ENCODE peak calls at places on chromosome 5, in six cellular contexts. M is dorsolateral prefrontal cortex, H is astrocyte of the spinal cord, E is heart left ventricle, P is GM23338, O is PC-3. Z is an unnamed sample.

GRCh38 chr5:91219141-91219802 is 163.8 kb downstream of the ARRDC3 start:
- DNase-seq in O (peak), P (peak), M (no peak), E (no peak), H (peak), Z (peak)

GRCh38 chr5:133841831-133842750 is 126.3 kb downstream of the C5orf15 start:
- DNase-seq in E (no peak), H (no peak), P (no peak), M (no peak), O (no peak), Z (no peak)

GRCh38 chr5:158541535-158541934 is 558.2 kb downstream of the EBF1 start:
- DNase-seq in P (no peak), E (no peak), O (no peak), M (no peak), H (no peak), Z (no peak)

GRCh38 chr5:177169271-177169670 is 35.7 kb downstream of the NSD1 start:
- DNase-seq in M (no peak), O (no peak), P (no peak), H (no peak), E (no peak), Z (no peak)

GRCh38 chr5:55850839-55851674 is at the start of gene IL31RA:
- DNase-seq in O (peak), H (peak), P (no peak), M (no peak), E (no peak), Z (peak)

GRCh38 chr5:11803436-11803835 is 100.8 kb downstream of the CTNND2 start:
- DNase-seq in E (no peak), M (no peak), H (no peak), P (no peak), O (peak), Z (no peak)

GRCh38 chr5:170216262-170216864 is 16.4 kb upstream of the C5orf58 start:
- DNase-seq in O (peak), E (no peak), P (peak), M (no peak), H (peak), Z (peak)

GRCh38 chr5:154723740-154724505 is 31.3 kb upstream of the LARP1 start:
- DNase-seq in H (peak), E (no peak), P (no peak), O (no peak), M (no peak), Z (peak)

GRCh38 chr5:72366324-72366976 is 46.3 kb downstream of the PTCD2 start:
- DNase-seq in P (peak), H (peak), O (peak), M (peak), E (peak), Z (peak)

GRCh38 chr5:136031713-136032112 is 2.9 kb downstream of the TGFBI start:
- DNase-seq in O (no peak), H (no peak), E (no peak), P (no peak), M (no peak), Z (no peak)

GRCh38 chr5:39176740-39177628 is 42.4 kb downstream of the FYB1 start:
- DNase-seq in E (no peak), M (no peak), P (no peak), O (no peak), H (no peak), Z (no peak)

GRCh38 chr5:173201636-173202265 is 33.3 kb downstream of the NKX2-5 start:
- DNase-seq in E (no peak), P (no peak), M (no peak), O (peak), H (peak), Z (peak)

GRCh38 chr5:71925608-71926091 is 181.6 kb upstream of the MAP1B start:
- DNase-seq in P (no peak), M (no peak), E (peak), O (no peak), H (peak), Z (peak)

GRCh38 chr5:157571357-157571827 is 4.2 kb downstream of the ADAM19 start:
- DNase-seq in M (peak), H (peak), P (peak), O (no peak), E (no peak), Z (peak)

GRCh38 chr5:172795401-172795977 is 24.5 kb upstream of the DUSP1 start:
- DNase-seq in P (peak), H (peak), M (no peak), E (peak), O (no peak), Z (peak)

GRCh38 chr5:179780343-179780742 is 13.4 kb upstream of the LTC4S start:
- DNase-seq in O (no peak), P (no peak), H (no peak), E (no peak), M (no peak), Z (peak)

GRCh38 chr5:54234304-54234938 is 76.0 kb downstream of the ARL15 start:
- DNase-seq in P (peak), H (peak), O (peak), M (no peak), E (no peak), Z (peak)

GRCh38 chr5:15170173-15170572 is 298.6 kb upstream of the ANKH start:
- DNase-seq in H (no peak), O (no peak), M (no peak), P (no peak), E (no peak), Z (no peak)

GRCh38 chr5:180467028-180467427 is 27.2 kb upstream of the CNOT6 start:
- DNase-seq in P (no peak), M (no peak), H (no peak), O (peak), E (no peak), Z (peak)

GRCh38 chr5:180119031-180119885 is 47.7 kb upstream of the RNF130 start:
- DNase-seq in O (no peak), M (no peak), E (peak), P (no peak), H (no peak), Z (no peak)

GRCh38 chr5:132751444-132751843 is 4.2 kb downstream of the CCNI2 start:
- DNase-seq in P (no peak), O (no peak), E (no peak), H (peak), M (no peak), Z (peak)

GRCh38 chr5:123875444-123876264 is 363.7 kb downstream of the CSNK1G3 start:
- DNase-seq in O (no peak), M (peak), P (peak), E (peak), H (peak), Z (no peak)

GRCh38 chr5:95842955-95843544 is 20.5 kb upstream of the GLRX start:
- DNase-seq in E (peak), H (peak), O (peak), M (no peak), P (peak), Z (peak)
- TF ChIP-seq CTCF in E (peak), H (peak), O (peak), M (no peak), P (peak), Z (peak)

DNA sequence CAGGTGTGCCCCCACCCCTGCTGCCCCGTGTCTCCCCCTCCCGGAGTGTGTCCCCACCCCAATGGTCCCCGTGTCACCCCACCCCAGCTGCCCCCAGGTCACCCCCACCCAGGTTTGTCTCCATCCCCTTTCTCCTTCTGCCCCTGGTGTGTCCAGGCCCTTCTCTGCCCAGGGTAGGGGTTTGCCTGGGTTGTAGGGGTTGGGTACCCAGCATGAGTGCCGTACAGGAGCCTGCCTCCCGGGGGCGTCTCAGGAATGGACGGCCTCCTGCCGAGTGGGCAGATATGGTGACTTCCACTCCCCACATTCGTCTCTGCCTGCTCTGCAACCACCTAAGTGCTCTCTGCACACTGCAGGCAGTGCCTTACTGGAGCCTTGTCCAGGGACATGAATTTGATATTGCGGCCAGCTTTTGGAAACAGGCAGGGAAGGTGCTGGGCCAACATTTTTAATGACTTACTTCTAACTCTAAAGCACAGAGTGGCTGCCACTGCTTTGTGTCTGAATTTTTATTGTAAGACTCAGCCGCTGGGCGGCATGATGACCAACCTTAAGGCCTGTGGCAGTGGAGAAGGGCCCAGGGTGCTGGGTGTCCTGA is 6.7 kb downstream of the LRRC14B start:
- DNase-seq in M (no peak), H (no peak), E (no peak), O (no peak), P (no peak), Z (no peak)
- H3K4me3 ChIP-seq in M (no peak), H (no peak), E (no peak), O (no peak), P (no peak), Z (no peak)

GRCh38 chr5:35430381-35431162 is 187.1 kb upstream of the SPEF2 start:
- DNase-seq in E (no peak), H (no peak), M (no peak), P (peak), O (peak), Z (no peak)

GRCh38 chr5:35438786-35439185 is 178.9 kb upstream of the SPEF2 start:
- DNase-seq in O (no peak), E (no peak), M (no peak), P (no peak), H (peak), Z (peak)

GRCh38 chr5:35438288-35438687 is 179.4 kb upstream of the SPEF2 start:
- DNase-seq in E (no peak), H (peak), M (no peak), O (no peak), P (no peak), Z (no peak)

GRCh38 chr5:35440409-35440808 is 177.3 kb upstream of the SPEF2 start:
- DNase-seq in O (no peak), P (no peak), E (no peak), H (no peak), M (no peak), Z (no peak)

GRCh38 chr5:35436441-35437057 is 181.1 kb upstream of the SPEF2 start:
- DNase-seq in H (peak), E (no peak), P (peak), M (no peak), O (peak), Z (peak)
- TF ChIP-seq CTCF in H (peak), E (no peak), P (peak), M (peak), O (peak), Z (peak)

DNA sequence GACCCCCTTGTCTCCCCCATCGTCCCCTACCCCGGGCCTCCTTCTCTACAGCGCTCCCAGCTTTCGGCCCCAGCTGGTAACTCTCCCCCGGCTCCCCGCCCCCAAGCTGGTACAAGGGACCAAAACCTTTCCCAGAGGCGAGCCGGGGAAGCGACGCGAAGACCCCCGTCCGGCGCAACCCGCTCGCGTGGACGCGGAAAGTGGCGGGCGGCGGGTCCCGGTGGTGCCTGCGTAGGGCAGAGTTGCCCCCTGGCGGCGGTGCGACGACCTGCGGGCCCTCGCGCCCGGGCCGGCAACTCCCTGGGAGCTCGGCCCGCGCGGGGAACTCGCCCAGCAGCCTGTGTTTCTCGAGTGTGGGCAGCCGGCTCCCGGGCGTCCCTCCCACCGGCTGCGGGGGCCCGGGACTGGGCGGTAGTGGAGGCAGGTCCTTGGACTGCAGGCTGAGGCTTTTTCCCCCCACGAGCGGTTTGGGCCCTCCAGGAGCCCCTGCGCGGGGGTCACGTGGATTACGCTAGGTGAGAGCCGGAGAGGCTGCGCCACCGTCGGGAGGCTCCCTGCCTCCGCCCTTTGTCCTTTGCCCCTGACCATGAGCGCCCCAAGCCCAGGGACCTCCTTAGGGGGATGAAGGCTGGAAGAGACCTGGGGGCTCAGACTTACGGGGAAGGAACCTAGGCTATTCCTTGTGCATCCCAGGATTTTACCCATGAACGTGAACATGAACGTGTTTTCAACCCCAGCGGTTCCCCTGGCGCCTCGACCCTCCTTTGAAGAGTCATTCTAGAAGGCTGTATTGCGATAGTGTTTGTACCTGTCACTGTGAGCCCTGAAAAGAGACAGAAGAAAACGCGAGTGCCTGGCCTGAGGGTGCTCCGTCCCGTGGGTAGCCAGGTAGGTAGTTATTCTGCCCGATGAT is 2.9 kb upstream of the FOXD1 start:
- DNase-seq in P (peak), O (peak), M (no peak), E (peak), H (peak), Z (peak)
- H3K4me3 ChIP-seq in P (peak), O (peak), M (peak), E (no peak), H (peak), Z (peak)

DNA sequence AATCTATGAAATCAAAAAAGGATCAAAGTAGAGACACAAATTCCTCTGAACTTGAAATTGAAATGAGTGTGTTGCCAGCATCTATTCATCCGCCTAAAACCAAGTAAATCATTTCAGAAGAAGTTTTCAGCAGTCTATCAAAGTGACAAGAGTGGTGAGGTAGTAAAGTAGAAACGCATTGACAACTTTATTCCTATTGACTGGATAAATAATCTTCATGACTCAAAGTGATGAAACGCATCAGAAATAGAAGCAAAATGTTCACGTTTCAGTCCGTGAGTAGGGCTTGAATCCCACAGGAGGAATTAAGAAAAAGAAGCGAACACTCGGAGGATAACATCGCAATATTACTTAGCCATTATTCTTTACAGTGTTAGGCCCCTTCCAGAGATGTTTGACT is 314.5 kb downstream of the PLK2 start:
- DNase-seq in E (no peak), H (no peak), O (no peak), M (no peak), P (no peak), Z (no peak)
- TF ChIP-seq CTCF in E (no peak), H (no peak), O (no peak), M (no peak), P (no peak), Z (no peak)

DNA sequence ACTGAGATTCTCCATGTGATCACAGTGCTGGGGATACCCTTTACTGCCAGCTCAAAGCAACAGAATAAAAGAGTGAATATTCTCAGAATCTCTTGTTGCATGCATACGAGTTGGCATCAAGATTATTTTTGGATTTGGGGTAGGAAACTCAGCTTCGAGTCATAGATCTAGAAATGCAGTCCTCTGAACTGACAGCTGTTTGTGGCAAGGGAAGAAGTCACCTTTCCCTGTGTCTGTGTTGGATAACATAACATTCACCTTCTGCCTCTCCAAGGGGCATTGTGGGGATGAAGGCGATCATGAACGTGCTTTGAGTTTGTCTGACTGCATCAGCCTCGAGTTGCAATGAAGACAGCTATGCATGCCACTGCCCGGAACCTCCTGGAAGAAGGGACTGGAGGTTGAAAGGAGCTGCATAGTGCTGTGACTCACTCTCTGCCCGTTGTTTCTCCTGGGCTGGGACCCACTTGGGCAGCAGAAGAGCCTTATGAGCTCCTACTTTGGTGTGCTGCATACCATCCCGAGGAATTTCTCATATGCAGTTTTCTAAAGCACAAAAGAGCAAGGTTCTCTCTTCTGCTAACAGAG is 231.7 kb downstream of the ARHGAP26 start:
- DNase-seq in H (peak), M (no peak), P (peak), O (peak), E (no peak), Z (peak)
- H3K4me3 ChIP-seq in H (no peak), M (no peak), P (no peak), O (no peak), E (no peak), Z (no peak)

GRCh38 chr5:36600847-36601527 is 5.4 kb upstream of the SLC1A3 start:
- DNase-seq in M (no peak), H (no peak), E (no peak), O (no peak), P (no peak), Z (no peak)
- TF ChIP-seq CTCF in M (no peak), H (no peak), E (no peak), O (no peak), P (no peak), Z (no peak)

GRCh38 chr5:141596867-141597266 is 21.9 kb downstream of the DIAPH1 start:
- DNase-seq in H (no peak), E (no peak), O (no peak), P (no peak), M (no peak), Z (no peak)

GRCh38 chr5:141598389-141599360 is 20.1 kb downstream of the DIAPH1 start:
- DNase-seq in E (no peak), M (no peak), H (peak), P (no peak), O (no peak), Z (peak)

GRCh38 chr5:141597814-141598213 is 21.0 kb downstream of the DIAPH1 start:
- DNase-seq in P (no peak), H (no peak), E (no peak), M (no peak), O (no peak), Z (no peak)

GRCh38 chr5:141597394-141597793 is 21.4 kb downstream of the DIAPH1 start:
- DNase-seq in M (no peak), P (no peak), O (peak), H (no peak), E (no peak), Z (no peak)
- H3K4me3 ChIP-seq in M (no peak), P (no peak), O (no peak), H (no peak), E (no peak), Z (no peak)

Z was measured in choroid plexus epithelial cell.